ENCODE peak calls at places on chromosomes 16 and 17, in four cellular contexts. T is fibroblast of pulmonary artery, G is fibroblast of the aortic adventitia, O is tibial artery. E is an unnamed sample.

GRCh38 chr17:20234266-20234665 is 225.1 kb downstream of the SPECC1 start:
- DNase-seq in G (no peak), O (no peak), T (no peak), E (no peak)

GRCh38 chr17:63999680-64000531 is 1.8 kb downstream of the PRR29 start:
- DNase-seq in G (no peak), O (no peak), T (no peak), E (no peak)

GRCh38 chr16:8552487-8553221 is 37.7 kb downstream of the TMEM114 start:
- DNase-seq in T (no peak), G (no peak), O (no peak), E (no peak)

GRCh38 chr16:74700206-74701040 is at the start of gene MLKL:
- DNase-seq in O (peak; percentile 67), G (peak; percentile 51), T (peak; percentile 62), E (peak; percentile 60)

GRCh38 chr17:1484586-1485310 is 7.7 kb downstream of the MYO1C start:
- DNase-seq in T (peak; percentile 64), G (peak; percentile 38), O (peak; percentile 47), E (peak; percentile 52)

GRCh38 chr16:70614208-70614951 is 32.0 kb upstream of the IL34 start:
- DNase-seq in G (no peak), O (no peak), T (no peak), E (no peak)

GRCh38 chr17:67349420-67349819 is 17.0 kb downstream of the PSMD12 start:
- DNase-seq in G (no peak), T (no peak), O (no peak), E (no peak)

GRCh38 chr16:84360170-84360569 is 8.2 kb upstream of the ATP2C2 start:
- DNase-seq in T (no peak), G (no peak), O (no peak), E (no peak)

GRCh38 chr16:13898233-13898632 is 21.7 kb upstream of the ERCC4 start:
- DNase-seq in G (no peak), O (no peak), T (no peak), E (no peak)

GRCh38 chr17:38603786-38604478 is 1.8 kb downstream of the SRCIN1 start:
- DNase-seq in G (no peak), O (no peak), T (no peak), E (no peak)

GRCh38 chr17:48498168-48498840 is 32.5 kb downstream of the HOXB1 start:
- DNase-seq in G (no peak), O (no peak), T (no peak), E (no peak)

GRCh38 chr16:54194008-54194731 is 92.4 kb downstream of the IRX3 start:
- DNase-seq in O (peak; percentile 89), G (peak; percentile 57), T (peak; percentile 40), E (peak; percentile 73)

DNA sequence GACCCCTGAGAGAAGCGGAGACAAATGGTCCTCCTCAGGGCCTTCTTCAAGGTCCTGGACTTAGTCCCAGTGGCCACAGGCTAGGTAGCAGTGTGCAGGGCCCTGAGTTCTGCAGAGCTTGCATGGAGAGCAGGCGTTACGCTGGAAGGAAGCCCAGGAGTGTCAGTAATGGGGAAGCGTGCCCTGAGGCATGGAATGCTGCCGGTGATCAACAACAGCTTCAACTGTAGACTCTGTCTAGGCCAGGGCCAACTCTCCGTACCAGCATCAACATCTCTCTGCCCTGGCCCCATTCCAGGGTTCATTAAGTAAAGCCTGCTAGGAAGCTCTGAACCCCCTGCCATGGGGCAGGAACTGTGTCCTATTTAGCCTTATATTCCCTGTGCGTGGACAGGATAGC is 568 bp upstream of the TNK1 start:
- DNase-seq in T (peak; percentile 50), O (peak; percentile 49), G (peak; percentile 74), E (peak; percentile 75)
- H3K4me3 ChIP-seq in T (peak overlapping the region; percentile 35), O (peak overlapping the region; percentile 44), G (no peak overlapping the region), E (no peak overlapping the region)

DNA sequence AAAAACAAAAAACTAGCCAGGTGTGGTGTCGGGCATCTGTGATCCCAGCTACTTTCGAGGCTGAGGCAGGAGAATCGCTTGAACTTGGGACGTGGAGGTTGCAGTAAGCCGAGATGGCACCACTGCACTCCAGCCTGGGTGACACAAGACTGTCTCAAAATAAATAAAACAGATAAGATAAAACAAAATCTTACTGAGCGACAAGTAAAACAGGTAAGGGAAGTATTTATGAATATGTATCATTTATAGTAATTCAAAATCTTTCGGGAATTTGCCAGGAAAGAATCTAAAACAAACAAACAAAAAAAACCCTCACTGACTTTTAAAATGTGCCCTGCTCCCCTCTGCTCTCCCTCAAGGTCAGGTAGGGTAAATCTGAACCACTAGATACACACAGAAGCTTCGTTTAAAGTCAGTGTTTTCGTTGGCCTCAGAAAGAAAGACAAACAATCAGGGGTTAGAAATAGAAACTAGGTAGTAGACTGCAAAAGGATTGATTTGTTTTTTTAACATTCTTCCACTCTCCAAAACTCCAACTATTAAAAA is 2.1 kb downstream of the PRPSAP1 start:
- DNase-seq in T (no peak), O (no peak), G (no peak), E (no peak)
- H3K4me3 ChIP-seq in T (no peak overlapping the region), O (no peak overlapping the region), G (peak overlapping the region; percentile 1), E (no peak overlapping the region)

DNA sequence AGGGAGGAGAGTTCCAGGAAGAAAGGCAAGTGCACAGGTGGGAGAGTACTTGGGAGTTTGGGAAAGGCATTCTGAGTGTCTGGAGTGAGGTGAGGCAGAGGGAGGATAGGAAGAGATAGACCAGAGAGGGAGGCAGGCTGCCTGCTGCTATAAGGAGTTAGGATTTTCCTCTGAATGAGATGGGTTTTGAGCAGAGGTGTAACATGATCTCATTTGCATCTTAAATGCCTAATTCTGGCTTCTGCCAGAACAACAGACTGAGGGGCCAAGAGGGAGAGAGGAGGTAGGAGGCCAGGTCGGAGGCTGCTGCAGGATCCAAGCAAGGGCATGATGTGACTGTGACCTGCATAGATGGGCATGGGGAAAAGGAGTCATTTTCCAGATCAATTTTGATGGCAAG is 31.5 kb upstream of the IRX6 start:
- DNase-seq in T (no peak), G (no peak), O (no peak), E (no peak)
- H3K4me3 ChIP-seq in T (no peak overlapping the region), G (no peak overlapping the region), O (no peak overlapping the region), E (no peak overlapping the region)

DNA sequence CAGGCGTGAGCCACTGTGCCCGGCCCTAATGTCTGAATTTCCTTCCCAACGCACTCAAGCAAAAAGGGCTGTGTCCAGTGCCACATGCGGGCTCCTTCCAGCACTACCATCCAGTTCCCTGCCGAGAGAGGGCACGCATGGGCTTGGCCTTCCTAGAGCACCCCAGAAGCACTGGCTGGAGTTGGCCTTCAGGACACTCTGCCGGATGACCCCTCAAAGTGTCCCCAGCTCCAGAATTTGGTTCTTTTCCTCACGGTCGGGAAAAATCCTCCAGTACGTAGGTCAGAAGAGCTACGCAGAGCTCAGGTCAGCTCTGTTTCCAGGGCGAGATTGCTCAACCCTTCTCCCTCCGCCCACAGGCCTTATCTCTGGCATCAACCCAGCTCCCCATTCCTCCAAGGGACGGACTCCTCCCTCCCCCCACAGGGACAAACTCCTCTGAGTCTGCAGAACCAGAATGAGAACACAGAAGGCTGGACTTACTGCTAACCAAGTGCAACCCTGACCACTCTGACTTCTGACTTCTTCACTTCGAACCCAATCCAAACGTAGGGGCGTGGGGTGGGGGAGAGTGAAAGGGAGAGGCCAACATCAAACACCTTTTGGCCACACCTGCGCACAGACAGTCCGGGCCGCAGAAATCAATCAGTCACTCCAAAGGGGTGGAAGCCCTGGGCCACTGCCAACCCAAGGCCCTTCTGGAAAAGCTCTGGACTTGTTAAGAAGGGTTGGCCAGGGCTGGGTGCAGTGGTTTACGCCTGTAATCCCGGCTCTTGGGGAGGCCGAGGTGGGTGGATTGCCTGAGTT is 3.6 kb downstream of the CDC42EP4 start:
- DNase-seq in G (peak; percentile 98), O (peak; percentile 80), T (peak; percentile 98), E (peak; percentile 82)
- H3K4me3 ChIP-seq in G (peak overlapping the region; percentile 56), O (peak overlapping the region; percentile 94), T (peak overlapping the region; percentile 97), E (peak overlapping the region; percentile 22)

GRCh38 chr16:56610017-56610608 is 1.7 kb downstream of the MT2A start:
- DNase-seq in G (peak; percentile 90), T (peak; percentile 95), O (peak; percentile 75), E (peak; percentile 98)
- H3K4me3 ChIP-seq in G (peak overlapping the region; percentile 76), T (peak overlapping the region; percentile 89), O (peak overlapping the region; percentile 76), E (peak overlapping the region; percentile 22)

GRCh38 chr16:77433146-77433545 is 1.7 kb downstream of the ADAMTS18 start:
- DNase-seq in O (no peak), G (no peak), T (no peak), E (no peak)

GRCh38 chr16:77434365-77435239 is at the start of gene ADAMTS18:
- DNase-seq in T (no peak), O (no peak), G (no peak), E (no peak)

GRCh38 chr16:77434022-77434364 is 841 bp downstream of the ADAMTS18 start:
- DNase-seq in G (no peak), T (no peak), O (no peak), E (no peak)

GRCh38 chr16:77437859-77438258 is 3.0 kb upstream of the ADAMTS18 start:
- DNase-seq in T (peak; percentile 33), G (peak; percentile 37), O (no peak), E (no peak)

DNA sequence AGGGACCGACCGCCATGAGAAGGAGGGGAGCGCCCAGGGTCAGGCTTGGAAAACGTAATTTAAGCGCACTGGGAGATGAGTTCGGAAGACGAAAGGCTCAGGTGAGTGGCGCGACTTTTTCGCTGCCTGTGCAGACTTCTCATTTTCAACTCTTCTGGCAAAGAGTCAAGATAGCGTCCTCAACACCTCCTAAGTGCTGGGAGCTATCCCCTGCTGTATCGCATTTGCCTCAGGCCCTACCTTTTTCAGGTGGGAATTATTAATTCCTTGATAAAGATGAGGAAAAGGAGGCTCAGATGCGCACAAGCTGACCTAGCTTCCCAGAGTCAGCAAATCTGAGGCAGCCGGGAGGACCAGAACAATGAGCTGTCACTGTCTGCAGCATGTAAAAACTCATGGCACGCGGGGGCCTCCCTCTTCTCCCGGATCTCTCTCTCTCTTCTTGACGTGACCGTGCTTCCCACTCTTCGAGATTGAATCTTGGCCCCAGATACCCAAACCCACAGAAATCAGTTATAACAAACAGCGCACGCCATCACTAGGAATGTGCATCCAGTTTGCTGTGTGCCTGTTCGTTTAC is 496 bp upstream of the ADAMTS18 start:
- DNase-seq in T (no peak), O (no peak), G (no peak), E (no peak)
- H3K4me3 ChIP-seq in T (no peak overlapping the region), O (no peak overlapping the region), G (peak overlapping the region; percentile 5), E (no peak overlapping the region)

GRCh38 chr17:45946841-45947256 is 52.2 kb upstream of the STH start:
- DNase-seq in T (peak; percentile 12), G (peak; percentile 59), O (no peak), E (peak; percentile 70)

GRCh38 chr17:45948498-45948880 is 50.6 kb upstream of the STH start:
- DNase-seq in G (peak; percentile 11), T (no peak), O (no peak), E (no peak)

GRCh38 chr17:45950888-45951287 is 48.2 kb upstream of the STH start:
- DNase-seq in G (no peak), O (no peak), T (no peak), E (no peak)

GRCh38 chr17:45949755-45950320 is 49.2 kb upstream of the STH start:
- DNase-seq in T (no peak), O (no peak), G (no peak), E (no peak)

GRCh38 chr17:45948881-45949624 is 50.0 kb upstream of the STH start:
- DNase-seq in T (peak; percentile 60), O (peak; percentile 69), G (peak; percentile 55), E (peak; percentile 67)
- H3K4me3 ChIP-seq in T (peak overlapping the region; percentile 21), O (no peak overlapping the region), G (peak overlapping the region; percentile 25), E (no peak overlapping the region)

E was measured in cardiac fibroblast.